ENCODE peak calls at places on chromosomes 2 and 18, in ten cellular contexts. M is stimulated activated CD8-positive, alpha-beta memory T cell treated with anti-CD3 and anti-CD28 coated beads, Interleukin-4, amount 100 ng/mL, for 24 hours; O is endodermal cell; X is small intestine; H is stimulated activated CD4-positive, alpha-beta T cell treated with anti-CD3 and anti-CD28 coated beads, Interleukin-2, amount 100 ng/mL, for 48 hours; L is left lung; K is ACHN; I is NCI-H2081; A is NCI-H2029 treated with DMSO at 0.1 percent for 48 hours; P is NCI-H446 treated with DMSO at 0.1 percent for 48 hours. R is an unnamed sample.

GRCh38 chr2:128686498-128686861 is 367.8 kb upstream of the HS6ST1 start:
- DNase-seq in M (no peak), O (no peak), X (no peak), H (no peak), L (no peak), K (no peak), I (no peak), A (no peak), P (no peak), R (no peak)

GRCh38 chr2:3179208-3179607 is 198.4 kb downstream of the EIPR1 start:
- DNase-seq in M (no peak), O (peak), X (no peak), H (peak), L (no peak), K (peak), I (no peak), A (no peak), P (no peak), R (no peak)

GRCh38 chr18:47254341-47254939 is 3.0 kb upstream of the SKOR2 start:
- DNase-seq in M (no peak), O (peak), X (peak), H (no peak), L (peak), K (peak), I (no peak), A (no peak), P (no peak), R (no peak)

GRCh38 chr18:77700051-77700450 is 450.4 kb downstream of the GALR1 start:
- DNase-seq in M (no peak), O (no peak), X (no peak), H (no peak), L (no peak), K (no peak), I (no peak), A (no peak), P (no peak), R (no peak)

GRCh38 chr2:120763931-120764330 is 28.3 kb downstream of the GLI2 start:
- DNase-seq in M (no peak), O (peak), X (no peak), H (no peak), L (peak), K (no peak), I (no peak), A (no peak), P (no peak), R (no peak)

GRCh38 chr2:119435953-119436297 is 4.3 kb downstream of the TMEM37 start:
- DNase-seq in M (no peak), O (peak), X (no peak), H (no peak), L (no peak), K (no peak), I (no peak), A (no peak), P (no peak), R (no peak)

GRCh38 chr2:240512109-240512485 is 45.7 kb downstream of the ANKMY1 start:
- DNase-seq in M (no peak), O (peak), X (no peak), H (no peak), L (no peak), K (no peak), I (no peak), A (no peak), P (no peak), R (peak)

GRCh38 chr18:35029770-35030169 is 11.4 kb upstream of the MAPRE2 start:
- DNase-seq in M (no peak), O (no peak), X (peak), H (no peak), L (no peak), K (peak), I (no peak), A (peak), P (no peak), R (no peak)

GRCh38 chr18:12255626-12256026 is 1.5 kb downstream of the CIDEA start:
- DNase-seq in M (no peak), O (peak), X (no peak), H (no peak), L (no peak), K (no peak), I (no peak), A (no peak), P (no peak), R (no peak)

GRCh38 chr18:69484699-69485396 is 84.2 kb downstream of the DOK6 start:
- DNase-seq in M (no peak), O (no peak), X (no peak), H (no peak), L (no peak), K (peak), I (no peak), A (no peak), P (no peak), R (no peak)

GRCh38 chr2:20447437-20448245 is 767 bp downstream of the RHOB start:
- DNase-seq in M (no peak), O (peak), X (peak), H (no peak), L (peak), K (peak), I (peak), A (no peak), P (peak), R (no peak)

GRCh38 chr18:48872234-48873145 is 78.3 kb downstream of the SMAD7 start:
- DNase-seq in M (no peak), O (no peak), X (no peak), H (no peak), L (no peak), K (no peak), I (peak), A (no peak), P (no peak), R (no peak)

GRCh38 chr2:164569334-164569733 is 51.9 kb downstream of the GRB14 start:
- DNase-seq in M (no peak), O (no peak), X (no peak), H (no peak), L (no peak), K (no peak), I (no peak), A (no peak), P (no peak), R (no peak)

GRCh38 chr18:12621737-12622306 is 36.1 kb downstream of the SPIRE1 start:
- DNase-seq in M (no peak), O (no peak), X (no peak), H (no peak), L (no peak), K (no peak), I (no peak), A (no peak), P (no peak), R (no peak)

GRCh38 chr2:75022516-75022915 is 64.1 kb downstream of the POLE4 start:
- DNase-seq in M (no peak), O (no peak), X (no peak), H (no peak), L (no peak), K (no peak), I (no peak), A (no peak), P (no peak), R (no peak)

GRCh38 chr2:6864938-6865345 is 765 bp downstream of the CMPK2 start:
- DNase-seq in M (no peak), O (peak), X (peak), H (no peak), L (peak), K (no peak), I (no peak), A (no peak), P (no peak), R (no peak)

GRCh38 chr2:152466925-152467676 is 132.1 kb downstream of the FMNL2 start:
- DNase-seq in M (no peak), O (no peak), X (no peak), H (no peak), L (no peak), K (no peak), I (no peak), A (no peak), P (no peak), R (no peak)

GRCh38 chr2:43239981-43240761 is 13.8 kb upstream of the ZFP36L2 start:
- DNase-seq in M (no peak), O (peak), X (no peak), H (no peak), L (no peak), K (no peak), I (no peak), A (no peak), P (no peak), R (no peak)

GRCh38 chr18:79522451-79523220 is 126.9 kb downstream of the NFATC1 start:
- DNase-seq in M (peak), O (peak), X (peak), H (peak), L (no peak), K (no peak), I (no peak), A (no peak), P (no peak), R (peak)